ENCODE peak calls at places on chromosome 13, in nine cellular contexts. One of them, this sample, is unnamed.

GRCh38 chr13:40519637-40520036 is 146.8 kb downstream of the FOXO1 start:
- DNase-seq in GM12864: no peak
- DNase-seq in fibroblast of the aortic adventitia: no peak
- DNase-seq in fibroblast of lung: no peak
- DNase-seq in fibroblast of mammary gland: no peak
- DNase-seq in kidney: no peak
- DNase-seq in IMR-90: no peak
- DNase-seq in astrocyte of the cerebellum: no peak
- DNase-seq in heart right ventricle: peak; percentile 27
- DNase-seq in this sample: no peak

GRCh38 chr13:51935326-51936171 is 73.8 kb downstream of the CCDC70 start:
- DNase-seq in fibroblast of mammary gland: peak; percentile 4
- DNase-seq in astrocyte of the cerebellum: no peak
- DNase-seq in IMR-90: no peak
- DNase-seq in fibroblast of the aortic adventitia: no peak
- DNase-seq in GM12864: no peak
- DNase-seq in fibroblast of lung: no peak
- DNase-seq in heart right ventricle: no peak
- DNase-seq in kidney: no peak
- DNase-seq in this sample: peak; percentile 9

GRCh38 chr13:92994056-92994455 is 232.6 kb upstream of the GPC6 start:
- DNase-seq in GM12864: no peak
- DNase-seq in fibroblast of mammary gland: peak; percentile 50
- DNase-seq in fibroblast of lung: peak; percentile 48
- DNase-seq in fibroblast of the aortic adventitia: peak; percentile 35
- DNase-seq in heart right ventricle: no peak
- DNase-seq in astrocyte of the cerebellum: no peak
- DNase-seq in kidney: no peak
- DNase-seq in IMR-90: peak; percentile 78
- DNase-seq in this sample: peak; percentile 56

GRCh38 chr13:99540530-99540929 is 39.3 kb downstream of the TM9SF2 start:
- DNase-seq in IMR-90: no peak
- DNase-seq in fibroblast of the aortic adventitia: no peak
- DNase-seq in GM12864: no peak
- DNase-seq in fibroblast of mammary gland: no peak
- DNase-seq in astrocyte of the cerebellum: no peak
- DNase-seq in kidney: no peak
- DNase-seq in heart right ventricle: no peak
- DNase-seq in fibroblast of lung: no peak
- DNase-seq in this sample: no peak

GRCh38 chr13:42041684-42042035 is 6.8 kb upstream of the DGKH start:
- DNase-seq in kidney: peak; percentile 82
- DNase-seq in heart right ventricle: peak; percentile 37
- DNase-seq in astrocyte of the cerebellum: no peak
- DNase-seq in GM12864: no peak
- DNase-seq in fibroblast of the aortic adventitia: peak; percentile 72
- DNase-seq in fibroblast of mammary gland: peak; percentile 68
- DNase-seq in fibroblast of lung: peak; percentile 71
- DNase-seq in IMR-90: peak; percentile 63
- DNase-seq in this sample: peak; percentile 76

GRCh38 chr13:76879211-76879875 is 6.9 kb downstream of the KCTD12 start:
- DNase-seq in heart right ventricle: peak; percentile 60
- DNase-seq in IMR-90: peak; percentile 70
- DNase-seq in kidney: peak; percentile 81
- DNase-seq in fibroblast of the aortic adventitia: peak; percentile 92
- DNase-seq in fibroblast of mammary gland: peak; percentile 86
- DNase-seq in GM12864: no peak
- DNase-seq in fibroblast of lung: peak; percentile 82
- DNase-seq in astrocyte of the cerebellum: no peak
- DNase-seq in this sample: peak; percentile 91

GRCh38 chr13:40193290-40194203 is 472.9 kb downstream of the FOXO1 start:
- DNase-seq in heart right ventricle: no peak
- DNase-seq in astrocyte of the cerebellum: no peak
- DNase-seq in fibroblast of lung: peak; percentile 37
- DNase-seq in GM12864: no peak
- DNase-seq in fibroblast of mammary gland: peak; percentile 54
- DNase-seq in fibroblast of the aortic adventitia: peak; percentile 84
- DNase-seq in IMR-90: no peak
- DNase-seq in kidney: no peak
- DNase-seq in this sample: no peak

GRCh38 chr13:20263393-20264044 is 31.4 kb upstream of the GJB6 start:
- DNase-seq in IMR-90: no peak
- DNase-seq in fibroblast of mammary gland: no peak
- DNase-seq in GM12864: no peak
- DNase-seq in fibroblast of lung: no peak
- DNase-seq in heart right ventricle: no peak
- DNase-seq in astrocyte of the cerebellum: no peak
- DNase-seq in fibroblast of the aortic adventitia: no peak
- DNase-seq in kidney: no peak
- DNase-seq in this sample: no peak

GRCh38 chr13:51768378-51768921 is 35.5 kb downstream of the DHRS12 start:
- DNase-seq in IMR-90: no peak
- DNase-seq in fibroblast of lung: no peak
- DNase-seq in GM12864: no peak
- DNase-seq in fibroblast of mammary gland: no peak
- DNase-seq in astrocyte of the cerebellum: no peak
- DNase-seq in fibroblast of the aortic adventitia: no peak
- DNase-seq in kidney: no peak
- DNase-seq in heart right ventricle: no peak
- DNase-seq in this sample: no peak

GRCh38 chr13:25463496-25463895 is 91.7 kb downstream of the ATP8A2 start:
- DNase-seq in kidney: no peak
- DNase-seq in fibroblast of lung: no peak
- DNase-seq in fibroblast of the aortic adventitia: no peak
- DNase-seq in heart right ventricle: no peak
- DNase-seq in fibroblast of mammary gland: no peak
- DNase-seq in astrocyte of the cerebellum: no peak
- DNase-seq in IMR-90: peak; percentile 22
- DNase-seq in GM12864: no peak
- DNase-seq in this sample: peak; percentile 43

GRCh38 chr13:25473864-25474263 is 102.1 kb downstream of the ATP8A2 start:
- DNase-seq in fibroblast of lung: no peak
- DNase-seq in heart right ventricle: no peak
- DNase-seq in GM12864: no peak
- DNase-seq in fibroblast of the aortic adventitia: no peak
- DNase-seq in astrocyte of the cerebellum: no peak
- DNase-seq in fibroblast of mammary gland: no peak
- DNase-seq in IMR-90: no peak
- DNase-seq in kidney: no peak
- DNase-seq in this sample: no peak

GRCh38 chr13:25468330-25469178 is 96.8 kb downstream of the ATP8A2 start:
- DNase-seq in fibroblast of the aortic adventitia: no peak
- DNase-seq in kidney: no peak
- DNase-seq in GM12864: no peak
- DNase-seq in fibroblast of mammary gland: no peak
- DNase-seq in IMR-90: no peak
- DNase-seq in heart right ventricle: no peak
- DNase-seq in astrocyte of the cerebellum: no peak
- DNase-seq in fibroblast of lung: no peak
- DNase-seq in this sample: peak; percentile 12

GRCh38 chr13:25466880-25467279 is 95.1 kb downstream of the ATP8A2 start:
- DNase-seq in fibroblast of the aortic adventitia: no peak
- DNase-seq in IMR-90: no peak
- DNase-seq in kidney: no peak
- DNase-seq in fibroblast of mammary gland: no peak
- DNase-seq in fibroblast of lung: no peak
- DNase-seq in GM12864: no peak
- DNase-seq in heart right ventricle: no peak
- DNase-seq in astrocyte of the cerebellum: no peak
- DNase-seq in this sample: no peak

DNA sequence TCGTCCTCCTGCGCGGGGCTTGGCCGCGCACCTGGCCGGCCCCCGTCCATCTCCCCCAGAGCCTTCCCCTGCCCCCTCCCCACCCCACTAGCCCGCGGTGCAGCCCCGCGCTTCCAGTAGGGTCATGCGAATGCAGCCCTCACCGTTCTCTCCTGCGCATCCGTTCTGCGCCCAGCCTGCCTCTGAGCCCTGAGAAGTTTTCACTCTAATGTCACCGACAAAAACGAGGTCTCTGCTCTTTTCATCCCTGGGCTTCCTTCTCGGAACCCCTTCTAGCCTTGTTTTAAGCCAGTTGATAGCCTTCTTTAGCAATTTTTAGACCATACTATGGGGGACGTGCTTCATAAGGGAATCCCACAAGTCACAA is 97.4 kb downstream of the ATP8A2 start:
- DNase-seq in fibroblast of the aortic adventitia: no peak
- DNase-seq in kidney: no peak
- DNase-seq in fibroblast of mammary gland: no peak
- DNase-seq in heart right ventricle: no peak
- DNase-seq in astrocyte of the cerebellum: no peak
- DNase-seq in IMR-90: no peak
- DNase-seq in GM12864: no peak
- DNase-seq in fibroblast of lung: no peak
- DNase-seq in this sample: no peak
- H3K4me3 ChIP-seq in fibroblast of the aortic adventitia: no peak overlapping the region
- H3K4me3 ChIP-seq in kidney: no peak overlapping the region
- H3K4me3 ChIP-seq in fibroblast of mammary gland: no peak overlapping the region
- H3K4me3 ChIP-seq in heart right ventricle: no peak overlapping the region
- H3K4me3 ChIP-seq in astrocyte of the cerebellum: peak overlapping the region; percentile 42
- H3K4me3 ChIP-seq in IMR-90: no peak overlapping the region
- H3K4me3 ChIP-seq in GM12864: no peak overlapping the region
- H3K4me3 ChIP-seq in fibroblast of lung: no peak overlapping the region
- H3K4me3 ChIP-seq in this sample: no peak overlapping the region

GRCh38 chr13:22298530-22298929 is 627.7 kb downstream of the FGF9 start:
- DNase-seq in GM12864: no peak
- DNase-seq in kidney: no peak
- DNase-seq in heart right ventricle: no peak
- DNase-seq in astrocyte of the cerebellum: no peak
- DNase-seq in fibroblast of the aortic adventitia: no peak
- DNase-seq in fibroblast of mammary gland: no peak
- DNase-seq in fibroblast of lung: no peak
- DNase-seq in IMR-90: no peak
- DNase-seq in this sample: no peak
- TF ChIP-seq CTCF in GM12864: no peak
- TF ChIP-seq CTCF in kidney: no peak
- TF ChIP-seq CTCF in heart right ventricle: no peak
- TF ChIP-seq CTCF in astrocyte of the cerebellum: no peak
- TF ChIP-seq CTCF in fibroblast of the aortic adventitia: no peak
- TF ChIP-seq CTCF in fibroblast of mammary gland: no peak
- TF ChIP-seq CTCF in fibroblast of lung: no peak
- TF ChIP-seq CTCF in IMR-90: no peak
- TF ChIP-seq CTCF in this sample: no peak

DNA sequence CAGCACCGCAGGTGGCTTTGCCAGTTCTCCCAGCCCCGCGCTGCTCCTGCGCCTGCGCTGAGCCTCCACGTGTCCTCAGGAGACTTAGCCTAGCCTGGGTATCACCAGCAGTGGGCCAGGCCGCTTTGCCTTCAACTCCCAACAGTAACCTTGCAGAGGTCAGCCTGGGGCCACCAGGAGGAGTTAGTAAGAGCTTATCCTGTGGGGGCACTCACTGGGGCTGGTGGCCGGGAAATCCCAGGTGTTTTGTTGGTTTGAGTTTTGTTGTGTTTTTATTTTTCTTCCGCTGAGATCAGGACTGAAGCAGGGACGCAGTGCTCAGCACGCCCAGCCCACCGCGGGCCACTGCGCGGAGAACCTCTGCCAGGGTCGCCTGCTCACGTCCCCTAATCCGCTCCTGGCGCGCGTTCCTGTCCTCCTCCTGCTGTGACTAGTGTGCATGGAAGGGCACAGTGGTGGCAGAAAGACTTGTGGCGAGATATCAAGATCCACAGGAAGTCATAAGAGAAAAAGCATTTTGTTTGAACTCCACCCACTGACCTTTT is 207.4 kb upstream of the RFC3 start:
- DNase-seq in fibroblast of the aortic adventitia: peak; percentile 5
- DNase-seq in fibroblast of lung: no peak
- DNase-seq in IMR-90: no peak
- DNase-seq in GM12864: no peak
- DNase-seq in astrocyte of the cerebellum: no peak
- DNase-seq in heart right ventricle: peak; percentile 81
- DNase-seq in kidney: peak; percentile 83
- DNase-seq in fibroblast of mammary gland: no peak
- DNase-seq in this sample: peak; percentile 5
- H3K4me3 ChIP-seq in fibroblast of the aortic adventitia: peak overlapping the region; percentile 28
- H3K4me3 ChIP-seq in fibroblast of lung: peak overlapping the region; percentile 33
- H3K4me3 ChIP-seq in IMR-90: no peak overlapping the region
- H3K4me3 ChIP-seq in GM12864: no peak overlapping the region
- H3K4me3 ChIP-seq in astrocyte of the cerebellum: peak overlapping the region; percentile 8
- H3K4me3 ChIP-seq in heart right ventricle: peak overlapping the region; percentile 43
- H3K4me3 ChIP-seq in kidney: peak overlapping the region; percentile 47
- H3K4me3 ChIP-seq in fibroblast of mammary gland: no peak overlapping the region
- H3K4me3 ChIP-seq in this sample: peak overlapping the region; percentile 41

GRCh38 chr13:75359266-75359665 is 122.7 kb downstream of the TBC1D4 start:
- DNase-seq in kidney: no peak
- DNase-seq in heart right ventricle: no peak
- DNase-seq in fibroblast of lung: peak; percentile 75
- DNase-seq in IMR-90: peak; percentile 94
- DNase-seq in fibroblast of the aortic adventitia: peak; percentile 90
- DNase-seq in astrocyte of the cerebellum: peak; percentile 95
- DNase-seq in GM12864: no peak
- DNase-seq in fibroblast of mammary gland: peak; percentile 92
- DNase-seq in this sample: peak; percentile 93

GRCh38 chr13:75356426-75356825 is 125.5 kb downstream of the TBC1D4 start:
- DNase-seq in astrocyte of the cerebellum: no peak
- DNase-seq in IMR-90: no peak
- DNase-seq in heart right ventricle: no peak
- DNase-seq in GM12864: no peak
- DNase-seq in fibroblast of mammary gland: no peak
- DNase-seq in fibroblast of lung: no peak
- DNase-seq in fibroblast of the aortic adventitia: no peak
- DNase-seq in kidney: no peak
- DNase-seq in this sample: peak; percentile 34

GRCh38 chr13:75360170-75360569 is 121.8 kb downstream of the TBC1D4 start:
- DNase-seq in fibroblast of lung: no peak
- DNase-seq in fibroblast of mammary gland: no peak
- DNase-seq in astrocyte of the cerebellum: no peak
- DNase-seq in fibroblast of the aortic adventitia: no peak
- DNase-seq in GM12864: no peak
- DNase-seq in kidney: no peak
- DNase-seq in IMR-90: no peak
- DNase-seq in heart right ventricle: no peak
- DNase-seq in this sample: no peak

GRCh38 chr13:75355609-75356008 is 126.4 kb downstream of the TBC1D4 start:
- DNase-seq in fibroblast of mammary gland: no peak
- DNase-seq in heart right ventricle: no peak
- DNase-seq in GM12864: no peak
- DNase-seq in astrocyte of the cerebellum: no peak
- DNase-seq in fibroblast of the aortic adventitia: no peak
- DNase-seq in fibroblast of lung: no peak
- DNase-seq in kidney: no peak
- DNase-seq in IMR-90: no peak
- DNase-seq in this sample: no peak

DNA sequence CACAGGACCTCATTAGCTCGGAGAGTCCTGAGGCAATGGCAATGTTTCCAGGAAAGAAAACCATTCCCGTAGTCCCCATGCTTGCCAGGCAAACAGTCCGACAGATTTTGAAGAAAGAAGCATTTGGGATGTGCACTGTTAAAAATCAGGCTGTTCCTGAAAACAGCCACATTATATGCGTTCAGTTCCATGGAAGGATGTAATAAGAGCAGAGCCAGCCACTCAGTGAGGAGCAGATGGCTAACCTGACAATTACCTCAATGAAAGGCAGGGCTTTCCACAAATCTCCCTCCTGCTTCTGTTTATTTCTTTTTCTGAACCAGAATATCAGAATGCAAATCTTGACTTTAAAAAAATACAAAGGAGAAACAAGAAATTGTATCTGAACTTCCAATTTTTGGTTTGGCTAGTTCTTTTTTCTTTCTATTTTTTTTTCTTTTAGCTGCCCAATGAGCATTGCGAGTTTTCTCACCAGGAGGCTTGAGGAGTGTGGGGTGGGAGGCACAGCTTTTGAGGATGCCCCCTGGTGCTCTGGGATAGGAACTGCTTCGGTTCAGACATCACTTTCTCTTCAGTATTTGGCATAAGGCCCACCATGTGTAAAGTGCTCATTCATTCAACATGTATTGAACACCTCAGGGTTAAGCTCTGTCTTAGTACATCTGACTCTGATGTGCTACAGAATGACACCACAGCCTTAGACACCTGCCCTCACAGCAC is 124.2 kb downstream of the TBC1D4 start:
- DNase-seq in heart right ventricle: no peak
- DNase-seq in fibroblast of lung: peak; percentile 68
- DNase-seq in IMR-90: peak; percentile 68
- DNase-seq in fibroblast of mammary gland: peak; percentile 77
- DNase-seq in kidney: no peak
- DNase-seq in fibroblast of the aortic adventitia: peak; percentile 50
- DNase-seq in astrocyte of the cerebellum: no peak
- DNase-seq in GM12864: peak; percentile 44
- DNase-seq in this sample: peak; percentile 92
- TF ChIP-seq CTCF in heart right ventricle: peak; percentile 60
- TF ChIP-seq CTCF in fibroblast of lung: peak; percentile 70
- TF ChIP-seq CTCF in IMR-90: peak; percentile 57
- TF ChIP-seq CTCF in fibroblast of mammary gland: peak; percentile 70
- TF ChIP-seq CTCF in kidney: peak; percentile 47
- TF ChIP-seq CTCF in fibroblast of the aortic adventitia: peak; percentile 64
- TF ChIP-seq CTCF in astrocyte of the cerebellum: peak; percentile 67
- TF ChIP-seq CTCF in GM12864: peak; percentile 76
- TF ChIP-seq CTCF in this sample: peak; percentile 84

This sample was measured in choroid plexus epithelial cell.